ENCODE peak calls at places on chromosomes 5 and 9, in four cellular contexts. E, Y, J and Z are unnamed samples.

GRCh38 chr9:16985559-16986348 is 115.3 kb upstream of the BNC2 start:
- DNase-seq in Y (no peak), J (no peak), E (no peak), Z (no peak)

GRCh38 chr5:19241690-19242089 is 746.3 kb downstream of the CDH18 start:
- DNase-seq in Y (no peak), J (no peak), E (no peak), Z (no peak)

GRCh38 chr9:72844440-72844768 is 108.4 kb downstream of the ALDH1A1 start:
- DNase-seq in J (no peak), Y (no peak), E (no peak), Z (no peak)

GRCh38 chr9:32384364-32385134 is at the start of gene ACO1:
- DNase-seq in J (peak), Y (peak), E (peak), Z (peak)

GRCh38 chr5:58069846-58070245 is 390.0 kb downstream of the PLK2 start:
- DNase-seq in E (no peak), J (no peak), Y (no peak), Z (no peak)

GRCh38 chr5:67453526-67453925 is 256.9 kb upstream of the CD180 start:
- DNase-seq in Y (no peak), E (no peak), J (no peak), Z (no peak)

GRCh38 chr5:20213803-20214202 is 225.8 kb upstream of the CDH18 start:
- DNase-seq in J (no peak), E (no peak), Y (no peak), Z (no peak)

GRCh38 chr5:116750626-116751188 is 176.1 kb upstream of the SEMA6A start:
- DNase-seq in J (no peak), E (no peak), Y (no peak), Z (no peak)

GRCh38 chr5:114237766-114238165 is 124.1 kb upstream of the KCNN2 start:
- DNase-seq in E (no peak), J (no peak), Y (no peak), Z (no peak)

GRCh38 chr5:62001640-62002039 is 304.4 kb upstream of the KIF2A start:
- DNase-seq in J (no peak), E (no peak), Y (no peak), Z (peak)

GRCh38 chr9:36297798-36298197 is 39.5 kb upstream of the GNE start:
- DNase-seq in E (no peak), J (no peak), Y (no peak), Z (no peak)

GRCh38 chr5:97726106-97726505 is 543.1 kb upstream of the RIOK2 start:
- DNase-seq in Y (no peak), E (no peak), J (no peak), Z (no peak)

GRCh38 chr5:149834246-149834855 is 104.2 kb downstream of the PPARGC1B start:
- DNase-seq in J (peak), E (no peak), Y (peak), Z (peak)

GRCh38 chr5:124918618-124919017 is 172.2 kb upstream of the ZNF608 start:
- DNase-seq in E (no peak), Y (no peak), J (no peak), Z (no peak)

GRCh38 chr9:127545196-127546124 is 66.6 kb upstream of the STXBP1 start:
- DNase-seq in Y (peak), E (no peak), J (no peak), Z (peak)

GRCh38 chr5:93607367-93608258 is 24.6 kb downstream of the NR2F1 start:
- DNase-seq in E (no peak), J (no peak), Y (peak), Z (peak)

GRCh38 chr5:1462358-1462757 is 17.1 kb upstream of the SLC6A3 start:
- DNase-seq in J (no peak), Y (no peak), E (no peak), Z (no peak)

GRCh38 chr9:125789196-125789595 is 42.0 kb downstream of the PBX3 start:
- DNase-seq in J (no peak), E (no peak), Y (no peak), Z (no peak)

GRCh38 chr5:148202531-148203092 is at the start of gene SPINK6:
- DNase-seq in E (no peak), J (no peak), Y (no peak), Z (no peak)

GRCh38 chr5:133825631-133826289 is 142.7 kb downstream of the C5orf15 start:
- DNase-seq in J (peak), E (no peak), Y (no peak), Z (no peak)

GRCh38 chr9:127209948-127210621 is 54.5 kb upstream of the GARNL3 start:
- DNase-seq in E (no peak), J (no peak), Y (no peak), Z (no peak)

GRCh38 chr5:141850183-141850768 is 27.9 kb downstream of the PCDH1 start:
- DNase-seq in E (no peak), Y (peak), J (no peak), Z (peak)

GRCh38 chr5:172123269-172123692 is 64.7 kb downstream of the STK10 start:
- DNase-seq in E (no peak), J (peak), Y (no peak), Z (peak)

GRCh38 chr9:95981741-95982390 is 106.4 kb downstream of the ERCC6L2 start:
- DNase-seq in J (peak), E (no peak), Y (no peak), Z (no peak)

GRCh38 chr5:137099651-137100050 is 399.5 kb downstream of the SPOCK1 start:
- DNase-seq in J (no peak), E (no peak), Y (no peak), Z (no peak)

GRCh38 chr5:165630211-165630866 is 2124.9 kb downstream of the MAT2B start:
- DNase-seq in Y (peak), E (no peak), J (peak), Z (peak)